ENCODE peak calls at places on chromosome 10, in five cellular contexts. K, O, R, F and P are unnamed samples.
A peak's percentile ranks its signal among the peaks of the same experiment; 100 is the strongest.

GRCh38 chr10:58735087-58735486 is 222.4 kb downstream of the BICC1 start:
- DNase-seq in K (no peak), O (no peak), R (no peak), F (no peak), P (no peak)

GRCh38 chr10:71589617-71590551 is 129.7 kb downstream of the C10orf105 start:
- DNase-seq in K (no peak), O (no peak), R (no peak), F (no peak), P (no peak)

GRCh38 chr10:6498771-6499170 is 81.3 kb downstream of the PRKCQ start:
- DNase-seq in K (peak; percentile 22), O (no peak), R (peak; percentile 45), F (no peak), P (no peak)

GRCh38 chr10:99872367-99873162 is 90.1 kb downstream of the ABCC2 start:
- DNase-seq in K (no peak), O (peak; percentile 6), R (peak; percentile 14), F (no peak), P (no peak)

GRCh38 chr10:93236378-93237040 is 162.8 kb downstream of the CYP26A1 start:
- DNase-seq in K (no peak), O (no peak), R (no peak), F (no peak), P (no peak)

GRCh38 chr10:130464426-130464825 is 328.2 kb downstream of the GLRX3 start:
- DNase-seq in K (no peak), O (no peak), R (no peak), F (peak; percentile 22), P (no peak)

GRCh38 chr10:73408061-73408460 is 5.8 kb downstream of the ANXA7 start:
- DNase-seq in K (no peak), O (no peak), R (no peak), F (no peak), P (no peak)

GRCh38 chr10:5528989-5529701 is 4.4 kb downstream of the CALML3 start:
- DNase-seq in K (no peak), O (no peak), R (no peak), F (peak; percentile 40), P (no peak)

GRCh38 chr10:112593023-112593422 is 146.0 kb downstream of the VTI1A start:
- DNase-seq in K (no peak), O (no peak), R (no peak), F (no peak), P (no peak)

GRCh38 chr10:69892436-69893215 is 90.9 kb downstream of the COL13A1 start:
- DNase-seq in K (no peak), O (no peak), R (no peak), F (no peak), P (no peak)

GRCh38 chr10:101267336-101267735 is 38.1 kb upstream of the LBX1 start:
- DNase-seq in K (no peak), O (peak; percentile 66), R (peak; percentile 11), F (no peak), P (no peak)

GRCh38 chr10:27745719-27746363 is at the start of gene MKX:
- DNase-seq in K (no peak), O (peak; percentile 86), R (peak; percentile 54), F (peak; percentile 56), P (peak; percentile 21)

GRCh38 chr10:96512524-96512991 is 1.2 kb downstream of the TLL2 start:
- DNase-seq in K (no peak), O (peak; percentile 56), R (peak; percentile 44), F (no peak), P (peak; percentile 29)

GRCh38 chr10:4836416-4836969 is 10.5 kb downstream of the AKR1E2 start:
- DNase-seq in K (no peak), O (no peak), R (no peak), F (no peak), P (no peak)

GRCh38 chr10:63083904-63084689 is 49.0 kb upstream of the NRBF2 start:
- DNase-seq in K (peak; percentile 25), O (no peak), R (peak; percentile 82), F (no peak), P (peak; percentile 29)

GRCh38 chr10:103504181-103504783 is 10.8 kb downstream of the NEURL1 start:
- DNase-seq in K (peak; percentile 10), O (peak; percentile 23), R (peak; percentile 63), F (no peak), P (no peak)

GRCh38 chr10:122861724-122862161 is 16.1 kb upstream of the CUZD1 start:
- DNase-seq in K (no peak), O (no peak), R (peak; percentile 71), F (no peak), P (no peak)

GRCh38 chr10:101826852-101827434 is 8.7 kb upstream of the OGA start:
- DNase-seq in K (no peak), O (no peak), R (no peak), F (no peak), P (no peak)

GRCh38 chr10:121380211-121380610 is 218.0 kb downstream of the FGFR2 start:
- DNase-seq in K (no peak), O (no peak), R (no peak), F (no peak), P (no peak)

GRCh38 chr10:119516381-119517234 is 25.9 kb downstream of the RGS10 start:
- DNase-seq in K (no peak), O (peak; percentile 84), R (peak; percentile 75), F (no peak), P (no peak)

GRCh38 chr10:22736134-22736533 is 21.8 kb upstream of the PIP4K2A start:
- DNase-seq in K (no peak), O (no peak), R (peak; percentile 65), F (no peak), P (no peak)

GRCh38 chr10:101219137-101219945 is 9.9 kb downstream of the LBX1 start:
- DNase-seq in K (no peak), O (peak; percentile 22), R (no peak), F (no peak), P (no peak)

GRCh38 chr10:63346015-63346441 is 119.7 kb downstream of the JMJD1C start:
- DNase-seq in K (no peak), O (no peak), R (peak; percentile 17), F (no peak), P (no peak)

GRCh38 chr10:72274213-72274729 is 547 bp downstream of the DDIT4 start:
- DNase-seq in K (no peak), O (peak; percentile 44), R (no peak), F (no peak), P (no peak)

GRCh38 chr10:110872984-110873569 is 1.3 kb downstream of the PDCD4 start:
- DNase-seq in K (no peak), O (no peak), R (no peak), F (no peak), P (no peak)